ENCODE peak calls at places on chromosomes 6 and 20, in nine cellular contexts. A is left ventricle myocardium inferior; K is adrenal gland; Y is mammary epithelial cell; M is astrocyte; F is neuronal stem cell; X is adipocyte; I is CD8-positive, alpha-beta T cell; G is ascending aorta. L is an unnamed sample.

GRCh38 chr6:41536884-41537347 is 9.3 kb upstream of the FOXP4 start:
- DNase-seq in A (no peak), K (no peak), Y (peak; percentile 82), M (no peak), F (no peak), X (no peak), I (no peak), G (no peak), L (peak; percentile 75)

GRCh38 chr6:15244605-15245360 is 1.1 kb upstream of the JARID2 start:
- DNase-seq in A (peak; percentile 88), K (peak; percentile 77), Y (peak; percentile 57), M (peak; percentile 59), F (no peak), X (peak; percentile 83), I (no peak), G (peak; percentile 33), L (peak; percentile 68)

GRCh38 chr6:25017486-25017885 is 81.7 kb upstream of the RIPOR2 start:
- DNase-seq in A (no peak), K (no peak), Y (peak; percentile 83), M (peak; percentile 41), F (no peak), X (no peak), I (no peak), G (no peak), L (peak; percentile 66)

GRCh38 chr20:17925940-17926300 is 42.7 kb downstream of the SNX5 start:
- DNase-seq in A (no peak), K (no peak), Y (no peak), M (no peak), F (no peak), X (no peak), I (no peak), G (no peak), L (no peak)

GRCh38 chr6:168155193-168155592 is 76.2 kb upstream of the FRMD1 start:
- DNase-seq in A (no peak), K (no peak), Y (no peak), M (peak; percentile 73), F (no peak), X (no peak), I (no peak), G (no peak), L (no peak)

GRCh38 chr20:17543531-17543961 is 12.4 kb upstream of the BFSP1 start:
- DNase-seq in A (no peak), K (no peak), Y (peak; percentile 52), M (peak; percentile 72), F (no peak), X (peak; percentile 92), I (no peak), G (no peak), L (no peak)

GRCh38 chr6:163170294-163170883 is 244.1 kb upstream of the QKI start:
- DNase-seq in A (no peak), K (no peak), Y (no peak), M (no peak), F (no peak), X (no peak), I (no peak), G (no peak), L (no peak)

GRCh38 chr6:99501762-99502161 is 13.5 kb downstream of the USP45 start:
- DNase-seq in A (no peak), K (no peak), Y (no peak), M (no peak), F (no peak), X (no peak), I (no peak), G (no peak), L (no peak)

GRCh38 chr6:13409991-13410390 is 77.4 kb downstream of the GFOD1 start:
- DNase-seq in A (no peak), K (no peak), Y (no peak), M (peak; percentile 63), F (no peak), X (peak; percentile 27), I (no peak), G (no peak), L (no peak)

GRCh38 chr6:66772785-66773184 is 1065.8 kb upstream of the EYS start:
- DNase-seq in A (peak; percentile 24), K (peak; percentile 52), Y (no peak), M (peak; percentile 68), F (no peak), X (peak; percentile 3), I (no peak), G (no peak), L (no peak)

GRCh38 chr6:132131351-132131750 is 180.2 kb upstream of the CCN2 start:
- DNase-seq in A (no peak), K (no peak), Y (no peak), M (no peak), F (no peak), X (no peak), I (no peak), G (no peak), L (no peak)

GRCh38 chr6:157755752-157756411 is 67.2 kb upstream of the SNX9 start:
- DNase-seq in A (no peak), K (no peak), Y (no peak), M (no peak), F (no peak), X (no peak), I (no peak), G (no peak), L (no peak)

GRCh38 chr6:105972440-105972839 is 113.7 kb upstream of the PRDM1 start:
- DNase-seq in A (no peak), K (no peak), Y (no peak), M (no peak), F (no peak), X (no peak), I (no peak), G (no peak), L (no peak)

GRCh38 chr6:3534599-3534998 is 77.7 kb upstream of the SLC22A23 start:
- DNase-seq in A (no peak), K (no peak), Y (no peak), M (no peak), F (no peak), X (no peak), I (no peak), G (no peak), L (no peak)

GRCh38 chr6:22880686-22881433 is 311.5 kb downstream of the HDGFL1 start:
- DNase-seq in A (no peak), K (no peak), Y (peak; percentile 96), M (peak; percentile 99), F (no peak), X (peak; percentile 96), I (no peak), G (no peak), L (peak; percentile 94)

GRCh38 chr6:122696079-122696478 is 83.4 kb upstream of the FABP7 start:
- DNase-seq in A (no peak), K (no peak), Y (peak; percentile 86), M (peak; percentile 97), F (no peak), X (peak; percentile 30), I (no peak), G (no peak), L (peak; percentile 77)

GRCh38 chr6:11197175-11197535 is 35.3 kb downstream of the NEDD9 start:
- DNase-seq in A (no peak), K (no peak), Y (no peak), M (peak; percentile 92), F (peak; percentile 37), X (peak; percentile 92), I (no peak), G (no peak), L (no peak)
- H3K4me1 ChIP-seq in A (peaks cover 84% of the 10 kb centered on the region), K (peaks cover 8% of the 10 kb centered on the region), Y (peaks cover 15% of the 10 kb centered on the region), M (peaks cover 64% of the 10 kb centered on the region), F (peaks cover 18% of the 10 kb centered on the region), X (peaks cover 64% of the 10 kb centered on the region), I (peaks cover 8% of the 10 kb centered on the region), G (peaks cover 11% of the 10 kb centered on the region), L (no peaks in the 10 kb centered on the region)

GRCh38 chr6:11961137-11961779 is 50.9 kb upstream of the HIVEP1 start:
- DNase-seq in A (no peak), K (no peak), Y (no peak), M (no peak), F (no peak), X (no peak), I (no peak), G (no peak), L (no peak)

GRCh38 chr6:11952291-11952690 is 59.8 kb upstream of the HIVEP1 start:
- DNase-seq in A (no peak), K (no peak), Y (no peak), M (no peak), F (no peak), X (peak; percentile 43), I (no peak), G (no peak), L (no peak)

GRCh38 chr6:11961923-11962322 is 50.2 kb upstream of the HIVEP1 start:
- DNase-seq in A (no peak), K (no peak), Y (no peak), M (no peak), F (no peak), X (no peak), I (no peak), G (no peak), L (no peak)

GRCh38 chr6:11953641-11954040 is 58.5 kb upstream of the HIVEP1 start:
- DNase-seq in A (no peak), K (no peak), Y (no peak), M (no peak), F (no peak), X (no peak), I (no peak), G (no peak), L (no peak)

GRCh38 chr6:11956781-11957180 is 55.3 kb upstream of the HIVEP1 start:
- DNase-seq in A (no peak), K (no peak), Y (no peak), M (no peak), F (no peak), X (no peak), I (no peak), G (no peak), L (no peak)
- H3K4me1 ChIP-seq in A (no peaks in the 10 kb centered on the region), K (no peaks in the 10 kb centered on the region), Y (no peaks in the 10 kb centered on the region), M (no peaks in the 10 kb centered on the region), F (no peaks in the 10 kb centered on the region), X (no peaks in the 10 kb centered on the region), I (no peaks in the 10 kb centered on the region), G (no peaks in the 10 kb centered on the region), L (no peaks in the 10 kb centered on the region)

DNA sequence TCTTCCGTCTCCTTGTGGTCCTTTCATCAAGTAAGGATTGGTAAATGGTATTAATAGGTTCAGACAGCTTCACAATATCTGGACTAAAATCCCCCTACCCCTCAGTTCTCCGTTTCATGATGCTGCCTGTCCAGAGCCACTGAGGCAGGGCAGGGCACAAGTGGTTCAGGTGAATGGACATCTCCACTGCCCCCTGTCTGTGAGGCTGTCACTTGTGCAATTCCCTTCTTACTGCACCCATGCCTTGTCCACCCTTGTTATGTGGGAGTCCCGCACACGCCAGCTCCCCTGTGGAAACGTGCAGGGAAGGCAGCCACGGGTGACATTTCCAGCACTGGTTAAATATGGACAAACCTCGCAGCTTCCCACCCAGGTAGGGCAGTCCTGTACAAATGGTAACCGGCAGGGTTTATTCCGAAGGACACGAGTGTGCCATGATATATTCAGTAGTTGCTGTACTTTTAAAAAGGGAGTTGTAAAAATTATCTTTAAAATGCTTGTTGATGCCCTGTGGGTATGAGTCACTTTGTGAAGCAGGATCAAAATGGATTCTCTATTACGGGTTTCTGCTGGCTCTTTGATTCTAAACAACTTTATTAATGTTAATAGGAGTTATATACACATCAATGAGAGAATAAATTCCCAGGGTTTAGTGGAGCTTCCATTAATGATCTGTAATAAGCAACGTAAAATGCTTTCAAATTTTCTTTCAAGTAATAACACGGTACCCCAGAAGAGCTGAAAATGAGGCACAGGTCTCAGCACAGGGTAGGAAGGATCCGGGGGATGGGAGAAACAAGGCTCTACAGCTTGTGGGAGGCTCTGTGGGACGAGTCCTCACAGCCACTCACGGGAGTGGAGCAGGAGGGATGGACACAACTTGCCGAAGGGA is 73.4 kb downstream of the FYN start:
- DNase-seq in A (no peak), K (no peak), Y (no peak), M (no peak), F (no peak), X (no peak), I (no peak), G (no peak), L (no peak)
- H3K4me1 ChIP-seq in A (peaks cover 67% of the 10 kb centered on the region), K (no peaks in the 10 kb centered on the region), Y (no peaks in the 10 kb centered on the region), M (peaks cover 32% of the 10 kb centered on the region), F (peaks cover 9% of the 10 kb centered on the region), X (peaks cover 60% of the 10 kb centered on the region), I (peaks cover 40% of the 10 kb centered on the region), G (no peaks in the 10 kb centered on the region), L (peaks cover 73% of the 10 kb centered on the region)

GRCh38 chr6:52504778-52505127 is 72.1 kb downstream of the TRAM2 start:
- DNase-seq in A (no peak), K (no peak), Y (no peak), M (no peak), F (no peak), X (no peak), I (no peak), G (no peak), L (no peak)
- H3K4me1 ChIP-seq in A (peaks cover 85% of the 10 kb centered on the region), K (peaks cover 11% of the 10 kb centered on the region), Y (peaks cover 41% of the 10 kb centered on the region), M (peaks cover 40% of the 10 kb centered on the region), F (peaks cover 2% of the 10 kb centered on the region), X (peaks cover 52% of the 10 kb centered on the region), I (no peaks in the 10 kb centered on the region), G (peaks cover 19% of the 10 kb centered on the region), L (peaks cover 37% of the 10 kb centered on the region)